ENCODE peak calls at places on chromosomes 11 and 22, in six cellular contexts. C is NCI-H2081; F is activated naive CD4-positive, alpha-beta T cell; U is NCI-H460; Z is occipital lobe; N is posterior cingulate gyrus. K is an unnamed sample.

GRCh38 chr11:14218728-14219127 is 140.3 kb downstream of the RRAS2 start:
- DNase-seq in C (no peak), F (no peak), U (no peak), Z (no peak), N (no peak), K (no peak)

GRCh38 chr11:62786318-62787004 is 741 bp upstream of the TMEM179B start:
- DNase-seq in C (peak; percentile 79), F (peak; percentile 72), U (peak; percentile 74), Z (peak; percentile 71), N (peak; percentile 75), K (peak; percentile 93)

GRCh38 chr22:19122752-19123492 is 710 bp upstream of the DGCR2 start:
- DNase-seq in C (no peak), F (no peak), U (no peak), Z (no peak), N (no peak), K (no peak)

GRCh38 chr11:33387996-33388395 is 130.8 kb downstream of the HIPK3 start:
- DNase-seq in C (no peak), F (no peak), U (no peak), Z (no peak), N (no peak), K (no peak)

GRCh38 chr11:134949121-134949591 is 537.1 kb upstream of the B3GAT1 start:
- DNase-seq in C (no peak), F (no peak), U (no peak), Z (no peak), N (no peak), K (no peak)

GRCh38 chr11:43868852-43869567 is 11.6 kb upstream of the ALKBH3 start:
- DNase-seq in C (peak; percentile 24), F (no peak), U (no peak), Z (no peak), N (no peak), K (no peak)

GRCh38 chr11:95849087-95849825 is 59.0 kb downstream of the CEP57 start:
- DNase-seq in C (peak; percentile 49), F (no peak), U (peak; percentile 56), Z (peak; percentile 6), N (peak; percentile 42), K (peak; percentile 78)

GRCh38 chr11:69650081-69650831 is 9.3 kb downstream of the CCND1 start:
- DNase-seq in C (no peak), F (no peak), U (no peak), Z (no peak), N (no peak), K (no peak)

GRCh38 chr22:49942565-49943404 is 17.8 kb upstream of the PIM3 start:
- DNase-seq in C (no peak), F (no peak), U (no peak), Z (no peak), N (no peak), K (no peak)

GRCh38 chr11:68120212-68121066 is 749 bp downstream of the CHKA start:
- DNase-seq in C (peak; percentile 31), F (no peak), U (no peak), Z (no peak), N (peak; percentile 37), K (peak; percentile 54)

GRCh38 chr22:29580200-29580810 is 608 bp downstream of the NIPSNAP1 start:
- DNase-seq in C (no peak), F (no peak), U (no peak), Z (no peak), N (no peak), K (no peak)

GRCh38 chr11:57214494-57214893 is 22.6 kb downstream of the APLNR start:
- DNase-seq in C (no peak), F (no peak), U (no peak), Z (no peak), N (no peak), K (no peak)

GRCh38 chr11:123298488-123299447 is 103.7 kb upstream of the CLMP start:
- DNase-seq in C (no peak), F (no peak), U (no peak), Z (no peak), N (no peak), K (no peak)

GRCh38 chr11:122192634-122193245 is 76.7 kb upstream of the BLID start:
- DNase-seq in C (no peak), F (no peak), U (no peak), Z (no peak), N (no peak), K (no peak)

GRCh38 chr22:22508274-22509176 is at the start of gene ZNF280B:
- DNase-seq in C (peak; percentile 84), F (peak; percentile 57), U (peak; percentile 73), Z (peak; percentile 80), N (peak; percentile 59), K (no peak)

GRCh38 chr11:109320595-109320994 is 101.4 kb upstream of the C11orf87 start:
- DNase-seq in C (no peak), F (no peak), U (no peak), Z (no peak), N (no peak), K (no peak)

GRCh38 chr11:73404048-73404447 is 27.8 kb downstream of the RELT start:
- DNase-seq in C (peak; percentile 22), F (no peak), U (peak; percentile 30), Z (peak; percentile 26), N (peak; percentile 68), K (peak; percentile 79)

GRCh38 chr11:40987895-40988435 is 471.5 kb downstream of the LRRC4C start:
- DNase-seq in C (no peak), F (no peak), U (no peak), Z (no peak), N (no peak), K (no peak)